ENCODE peak calls at places on chromosomes 16 and 17, in six cellular contexts. One of them, this sample, is unnamed.

GRCh38 chr17:7548585-7549400 is at the start of gene TNFSF12:
- DNase-seq in sciatic nerve: peak
- DNase-seq in activated T-helper 1 cell treated with anti-CD3 and anti-CD28 coated beads, Interleukin-12 subunit alpha, Interleukin-12 subunit beta, Interleukin-2, Interleukin-4 antibody, amounts not matched to agents 30 ng/mL and 10 ng/mL and 1 ng/mL, durations not matched to agents 14 hours and 24 hours and 36 hours: peak
- DNase-seq in CD4-positive, alpha-beta T cell: peak
- DNase-seq in HFF-Myc: no peak
- DNase-seq in posterior cingulate gyrus: peak
- DNase-seq in this sample: peak

GRCh38 chr17:77754956-77755355 is 203.5 kb upstream of the TNRC6C start:
- DNase-seq in sciatic nerve: no peak
- DNase-seq in activated T-helper 1 cell treated with anti-CD3 and anti-CD28 coated beads, Interleukin-12 subunit alpha, Interleukin-12 subunit beta, Interleukin-2, Interleukin-4 antibody, amounts not matched to agents 30 ng/mL and 10 ng/mL and 1 ng/mL, durations not matched to agents 14 hours and 24 hours and 36 hours: no peak
- DNase-seq in CD4-positive, alpha-beta T cell: no peak
- DNase-seq in HFF-Myc: no peak
- DNase-seq in posterior cingulate gyrus: no peak
- DNase-seq in this sample: no peak

GRCh38 chr17:31564883-31565297 is 173.4 kb downstream of the RAB11FIP4 start:
- DNase-seq in sciatic nerve: no peak
- DNase-seq in activated T-helper 1 cell treated with anti-CD3 and anti-CD28 coated beads, Interleukin-12 subunit alpha, Interleukin-12 subunit beta, Interleukin-2, Interleukin-4 antibody, amounts not matched to agents 30 ng/mL and 10 ng/mL and 1 ng/mL, durations not matched to agents 14 hours and 24 hours and 36 hours: no peak
- DNase-seq in CD4-positive, alpha-beta T cell: no peak
- DNase-seq in HFF-Myc: no peak
- DNase-seq in posterior cingulate gyrus: no peak
- DNase-seq in this sample: no peak

GRCh38 chr17:75639771-75640555 is 6.7 kb downstream of the SMIM5 start:
- DNase-seq in sciatic nerve: no peak
- DNase-seq in activated T-helper 1 cell treated with anti-CD3 and anti-CD28 coated beads, Interleukin-12 subunit alpha, Interleukin-12 subunit beta, Interleukin-2, Interleukin-4 antibody, amounts not matched to agents 30 ng/mL and 10 ng/mL and 1 ng/mL, durations not matched to agents 14 hours and 24 hours and 36 hours: no peak
- DNase-seq in CD4-positive, alpha-beta T cell: no peak
- DNase-seq in HFF-Myc: no peak
- DNase-seq in posterior cingulate gyrus: peak
- DNase-seq in this sample: peak

GRCh38 chr16:10575506-10576130 is 4.8 kb downstream of the EMP2 start:
- DNase-seq in sciatic nerve: no peak
- DNase-seq in activated T-helper 1 cell treated with anti-CD3 and anti-CD28 coated beads, Interleukin-12 subunit alpha, Interleukin-12 subunit beta, Interleukin-2, Interleukin-4 antibody, amounts not matched to agents 30 ng/mL and 10 ng/mL and 1 ng/mL, durations not matched to agents 14 hours and 24 hours and 36 hours: no peak
- DNase-seq in CD4-positive, alpha-beta T cell: no peak
- DNase-seq in HFF-Myc: no peak
- DNase-seq in posterior cingulate gyrus: no peak
- DNase-seq in this sample: no peak

GRCh38 chr17:45963889-45964288 is 35.2 kb upstream of the STH start:
- DNase-seq in sciatic nerve: no peak
- DNase-seq in activated T-helper 1 cell treated with anti-CD3 and anti-CD28 coated beads, Interleukin-12 subunit alpha, Interleukin-12 subunit beta, Interleukin-2, Interleukin-4 antibody, amounts not matched to agents 30 ng/mL and 10 ng/mL and 1 ng/mL, durations not matched to agents 14 hours and 24 hours and 36 hours: no peak
- DNase-seq in CD4-positive, alpha-beta T cell: no peak
- DNase-seq in HFF-Myc: no peak
- DNase-seq in posterior cingulate gyrus: no peak
- DNase-seq in this sample: no peak

GRCh38 chr16:3497771-3498170 is 2.5 kb upstream of the C16orf90 start:
- DNase-seq in sciatic nerve: no peak
- DNase-seq in activated T-helper 1 cell treated with anti-CD3 and anti-CD28 coated beads, Interleukin-12 subunit alpha, Interleukin-12 subunit beta, Interleukin-2, Interleukin-4 antibody, amounts not matched to agents 30 ng/mL and 10 ng/mL and 1 ng/mL, durations not matched to agents 14 hours and 24 hours and 36 hours: no peak
- DNase-seq in CD4-positive, alpha-beta T cell: no peak
- DNase-seq in HFF-Myc: no peak
- DNase-seq in posterior cingulate gyrus: no peak
- DNase-seq in this sample: no peak

GRCh38 chr17:8173056-8173870 is 2.9 kb downstream of the TMEM107 start:
- DNase-seq in sciatic nerve: peak
- DNase-seq in activated T-helper 1 cell treated with anti-CD3 and anti-CD28 coated beads, Interleukin-12 subunit alpha, Interleukin-12 subunit beta, Interleukin-2, Interleukin-4 antibody, amounts not matched to agents 30 ng/mL and 10 ng/mL and 1 ng/mL, durations not matched to agents 14 hours and 24 hours and 36 hours: peak
- DNase-seq in CD4-positive, alpha-beta T cell: peak
- DNase-seq in HFF-Myc: peak
- DNase-seq in posterior cingulate gyrus: peak
- DNase-seq in this sample: peak

GRCh38 chr16:17318200-17318599 is 152.6 kb downstream of the XYLT1 start:
- DNase-seq in sciatic nerve: peak
- DNase-seq in activated T-helper 1 cell treated with anti-CD3 and anti-CD28 coated beads, Interleukin-12 subunit alpha, Interleukin-12 subunit beta, Interleukin-2, Interleukin-4 antibody, amounts not matched to agents 30 ng/mL and 10 ng/mL and 1 ng/mL, durations not matched to agents 14 hours and 24 hours and 36 hours: no peak
- DNase-seq in CD4-positive, alpha-beta T cell: no peak
- DNase-seq in HFF-Myc: no peak
- DNase-seq in posterior cingulate gyrus: no peak
- DNase-seq in this sample: no peak

GRCh38 chr16:89583895-89584644 is 8.5 kb downstream of the CPNE7 start:
- DNase-seq in sciatic nerve: no peak
- DNase-seq in activated T-helper 1 cell treated with anti-CD3 and anti-CD28 coated beads, Interleukin-12 subunit alpha, Interleukin-12 subunit beta, Interleukin-2, Interleukin-4 antibody, amounts not matched to agents 30 ng/mL and 10 ng/mL and 1 ng/mL, durations not matched to agents 14 hours and 24 hours and 36 hours: no peak
- DNase-seq in CD4-positive, alpha-beta T cell: no peak
- DNase-seq in HFF-Myc: no peak
- DNase-seq in posterior cingulate gyrus: no peak
- DNase-seq in this sample: no peak

GRCh38 chr17:31092475-31093064 is 2.2 kb upstream of the NF1 start:
- DNase-seq in sciatic nerve: no peak
- DNase-seq in activated T-helper 1 cell treated with anti-CD3 and anti-CD28 coated beads, Interleukin-12 subunit alpha, Interleukin-12 subunit beta, Interleukin-2, Interleukin-4 antibody, amounts not matched to agents 30 ng/mL and 10 ng/mL and 1 ng/mL, durations not matched to agents 14 hours and 24 hours and 36 hours: no peak
- DNase-seq in CD4-positive, alpha-beta T cell: no peak
- DNase-seq in HFF-Myc: no peak
- DNase-seq in posterior cingulate gyrus: no peak
- DNase-seq in this sample: no peak

GRCh38 chr16:68257906-68258800 is 6.2 kb upstream of the SLC7A6 start:
- DNase-seq in sciatic nerve: no peak
- DNase-seq in activated T-helper 1 cell treated with anti-CD3 and anti-CD28 coated beads, Interleukin-12 subunit alpha, Interleukin-12 subunit beta, Interleukin-2, Interleukin-4 antibody, amounts not matched to agents 30 ng/mL and 10 ng/mL and 1 ng/mL, durations not matched to agents 14 hours and 24 hours and 36 hours: no peak
- DNase-seq in CD4-positive, alpha-beta T cell: no peak
- DNase-seq in HFF-Myc: no peak
- DNase-seq in posterior cingulate gyrus: no peak
- DNase-seq in this sample: peak

This sample was measured in psoas muscle.